ENCODE peak calls at places on chromosomes 11 and 22, in seven cellular contexts. V, U, J, D, Q, P and A are unnamed samples.

GRCh38 chr22:29270475-29271271 is 2.6 kb downstream of the EWSR1 start:
- DNase-seq in P (no peak), V (peak; percentile 94), U (no peak), D (peak; percentile 21), J (no peak), Q (peak; percentile 35), A (peak; percentile 83)

GRCh38 chr11:118155781-118156530 is 3.3 kb upstream of the SCN4B start:
- DNase-seq in D (no peak), V (no peak), J (no peak), U (no peak), Q (no peak), P (no peak), A (no peak)

GRCh38 chr11:70527429-70528045 is 129.2 kb downstream of the CTTN start:
- DNase-seq in D (no peak), V (no peak), U (no peak), Q (no peak), J (no peak), P (no peak), A (no peak)

GRCh38 chr11:17564687-17565042 is 17.6 kb downstream of the OTOG start:
- DNase-seq in P (no peak), J (peak; percentile 28), Q (no peak), V (peak; percentile 21), U (no peak), D (no peak), A (no peak)

GRCh38 chr11:5696210-5696609 is 6.6 kb downstream of the TRIM22 start:
- DNase-seq in U (no peak), V (no peak), D (no peak), P (no peak), J (no peak), Q (no peak), A (no peak)

GRCh38 chr22:40552070-40552469 is 84.4 kb downstream of the MRTFA start:
- DNase-seq in U (no peak), V (peak; percentile 95), J (no peak), P (no peak), D (no peak), Q (no peak), A (no peak)

GRCh38 chr11:128161994-128162393 is 425.4 kb downstream of the ETS1 start:
- DNase-seq in D (no peak), P (no peak), U (no peak), V (no peak), Q (no peak), J (no peak), A (no peak)

GRCh38 chr11:57310630-57311086 is 14.1 kb downstream of the TNKS1BP1 start:
- DNase-seq in P (no peak), J (peak; percentile 37), D (peak; percentile 63), Q (no peak), V (peak; percentile 10), U (peak; percentile 39), A (no peak)

GRCh38 chr11:69750108-69750850 is 24.9 kb downstream of the FGF4 start:
- DNase-seq in D (no peak), P (no peak), Q (no peak), V (no peak), U (no peak), J (no peak), A (no peak)

GRCh38 chr11:9285850-9286587 is 20.9 kb upstream of the DENND5A start:
- DNase-seq in Q (no peak), D (no peak), J (no peak), U (no peak), V (no peak), P (no peak), A (no peak)

GRCh38 chr11:117188620-117189081 is 10.1 kb downstream of the SIDT2 start:
- DNase-seq in D (no peak), U (no peak), Q (no peak), J (no peak), V (no peak), P (peak; percentile 26), A (no peak)

GRCh38 chr22:44382461-44383038 is 69.8 kb upstream of the SHISAL1 start:
- DNase-seq in Q (no peak), D (no peak), J (peak; percentile 56), P (no peak), V (no peak), U (no peak), A (no peak)

GRCh38 chr11:12251651-12252560 is 125.5 kb upstream of the PARVA start:
- DNase-seq in U (no peak), Q (no peak), V (no peak), D (no peak), J (peak; percentile 84), P (no peak), A (no peak)

GRCh38 chr11:64331569-64332371 is 8.2 kb upstream of the CCDC88B start:
- DNase-seq in P (peak; percentile 77), J (peak; percentile 74), Q (peak; percentile 63), D (peak; percentile 90), U (peak; percentile 88), V (peak; percentile 93), A (peak; percentile 73)

GRCh38 chr11:103294516-103294915 is 185.3 kb downstream of the DYNC2H1 start:
- DNase-seq in V (no peak), J (no peak), P (no peak), Q (no peak), U (no peak), D (no peak), A (no peak)

GRCh38 chr22:38756631-38757463 is 1.0 kb upstream of the SUN2 start:
- DNase-seq in U (no peak), D (no peak), V (no peak), J (peak; percentile 31), P (no peak), Q (no peak), A (no peak)

GRCh38 chr22:23313791-23314567 is 133.7 kb downstream of the BCR start:
- DNase-seq in U (no peak), V (no peak), P (no peak), J (no peak), Q (no peak), D (no peak), A (no peak)

GRCh38 chr11:44351898-44352498 is 42.1 kb upstream of the ALX4 start:
- DNase-seq in V (peak; percentile 25), J (peak; percentile 49), P (no peak), D (no peak), U (no peak), Q (no peak), A (no peak)

GRCh38 chr11:1230121-1230455 is 7.2 kb downstream of the MUC5B start:
- DNase-seq in D (no peak), J (no peak), V (no peak), P (no peak), Q (no peak), U (no peak), A (no peak)

GRCh38 chr11:44733877-44734276 is 7.1 kb downstream of the TSPAN18 start:
- DNase-seq in Q (no peak), D (no peak), U (no peak), J (no peak), V (peak; percentile 45), P (no peak), A (no peak)

GRCh38 chr11:117584056-117584830 is 212.8 kb downstream of the DSCAML1 start:
- DNase-seq in P (no peak), Q (no peak), D (peak; percentile 28), V (no peak), U (no peak), J (no peak), A (no peak)

GRCh38 chr22:17562906-17563870 is at the start of gene SLC25A18:
- DNase-seq in V (peak; percentile 54), P (no peak), Q (no peak), J (peak; percentile 49), D (peak; percentile 78), U (peak; percentile 28), A (peak; percentile 38)

GRCh38 chr11:78417888-78418583 is 416 bp upstream of the GAB2 start:
- DNase-seq in D (peak; percentile 94), J (peak; percentile 84), Q (no peak), U (peak; percentile 92), V (peak; percentile 99), P (peak; percentile 72), A (peak; percentile 61)

GRCh38 chr22:27801616-27802388 is at the start of gene MN1:
- DNase-seq in P (no peak), U (peak; percentile 81), V (peak; percentile 14), Q (no peak), D (peak; percentile 87), J (peak; percentile 17), A (peak; percentile 72)

GRCh38 chr22:30185129-30185528 is 61.4 kb downstream of the LIF start:
- DNase-seq in D (no peak), U (no peak), P (no peak), V (no peak), J (no peak), Q (no peak), A (no peak)

GRCh38 chr11:67674442-67674871 is at the start of gene ALDH3B2:
- DNase-seq in U (no peak), Q (no peak), V (no peak), D (no peak), P (no peak), J (no peak), A (no peak)

GRCh38 chr22:46373838-46374662 is 38.5 kb downstream of the TRMU start:
- DNase-seq in J (no peak), P (no peak), U (no peak), Q (no peak), V (peak; percentile 75), D (peak; percentile 84), A (peak; percentile 87)

GRCh38 chr11:128180446-128181089 is 406.8 kb downstream of the ETS1 start:
- DNase-seq in D (peak; percentile 71), U (peak; percentile 47), V (no peak), P (no peak), J (no peak), Q (peak; percentile 75), A (no peak)